ENCODE peak calls at places on chromosomes 12 and 14, in nine cellular contexts. B, I, H, J, Q, L, C, Z and V are unnamed samples.

GRCh38 chr12:93763746-93764147 is 86.6 kb downstream of the CRADD start:
- DNase-seq in L (no peak), C (no peak), B (no peak), J (no peak), I (no peak), Z (no peak), Q (no peak), H (no peak), V (no peak)

GRCh38 chr12:44847888-44848770 is 28.0 kb downstream of the NELL2 start:
- DNase-seq in H (no peak), Z (no peak), L (no peak), I (peak; percentile 33), B (no peak), J (no peak), Q (no peak), C (no peak), V (no peak)

GRCh38 chr12:26112703-26113147 is 12.1 kb downstream of the BHLHE41 start:
- DNase-seq in Q (no peak), H (no peak), B (no peak), L (peak; percentile 48), C (peak; percentile 97), J (peak; percentile 91), I (no peak), Z (no peak), V (no peak)

GRCh38 chr14:94543450-94544123 is 17.7 kb upstream of the SERPINA4 start:
- DNase-seq in Z (no peak), C (no peak), B (no peak), L (no peak), Q (no peak), H (no peak), I (no peak), J (no peak), V (no peak)

GRCh38 chr14:91415794-91416743 is 1.6 kb downstream of the CCDC88C start:
- DNase-seq in B (no peak), H (no peak), I (peak; percentile 69), C (no peak), J (no peak), Q (no peak), Z (peak; percentile 38), L (no peak), V (no peak)

GRCh38 chr14:61562321-61563161 is 132.8 kb upstream of the HIF1A start:
- DNase-seq in Z (no peak), J (no peak), L (peak; percentile 86), B (peak; percentile 98), I (peak; percentile 49), H (no peak), C (no peak), Q (peak; percentile 93), V (no peak)

GRCh38 chr12:123233505-123234299 is 466 bp downstream of the MTRFR start:
- DNase-seq in H (no peak), J (no peak), B (peak; percentile 20), C (no peak), Z (no peak), Q (peak; percentile 13), L (no peak), I (no peak), V (no peak)

GRCh38 chr12:459430-460258 is at the start of gene B4GALNT3:
- DNase-seq in J (no peak), L (peak; percentile 72), Z (no peak), B (peak; percentile 17), H (peak; percentile 85), I (no peak), Q (peak; percentile 62), C (peak; percentile 62), V (peak; percentile 68)

GRCh38 chr12:1544991-1545700 is 49.2 kb downstream of the FBXL14 start:
- DNase-seq in B (peak; percentile 65), L (peak; percentile 39), J (no peak), I (no peak), Q (peak; percentile 20), H (no peak), C (peak; percentile 18), Z (no peak), V (no peak)

GRCh38 chr12:11026118-11026517 is 3.7 kb upstream of the TAS2R19 start:
- DNase-seq in J (no peak), B (no peak), C (no peak), Q (no peak), H (no peak), Z (no peak), L (no peak), I (no peak), V (no peak)

GRCh38 chr14:61925043-61925442 is 162.8 kb downstream of the SNAPC1 start:
- DNase-seq in Q (peak; percentile 52), Z (no peak), J (no peak), H (no peak), C (no peak), L (no peak), I (no peak), B (peak; percentile 5), V (no peak)

GRCh38 chr12:8687846-8688601 is 9.8 kb upstream of the RIMKLB start:
- DNase-seq in L (peak; percentile 71), I (no peak), C (peak; percentile 16), B (peak; percentile 94), H (no peak), Z (peak; percentile 10), J (no peak), Q (peak; percentile 85), V (no peak)

GRCh38 chr12:68162374-68162773 is 2.8 kb upstream of the IFNG start:
- DNase-seq in H (no peak), I (no peak), Q (no peak), L (no peak), Z (no peak), C (no peak), J (no peak), B (no peak), V (no peak)

GRCh38 chr14:79597561-79597960 is 613.7 kb downstream of the DIO2 start:
- DNase-seq in Z (no peak), C (no peak), L (no peak), B (peak; percentile 33), Q (no peak), H (no peak), J (no peak), I (no peak), V (no peak)

GRCh38 chr12:92108651-92109050 is 37.0 kb downstream of the BTG1 start:
- DNase-seq in Z (no peak), C (no peak), I (no peak), Q (peak; percentile 75), H (no peak), L (no peak), B (peak; percentile 65), J (no peak), V (no peak)